ENCODE peak calls at places on chromosomes 12 and 14, in nine cellular contexts. One of them, this sample, is unnamed.
A peak's percentile ranks its signal among the peaks of the same experiment; 100 is the strongest.

GRCh38 chr12:3311027-3311402 is 180.0 kb upstream of the PRMT8 start:
- DNase-seq in RWPE1: peak; percentile 88
- DNase-seq in left cardiac atrium: no peak
- DNase-seq in sigmoid colon: no peak
- DNase-seq in mesendoderm: no peak
- DNase-seq in Right ventricle myocardium superior: no peak
- DNase-seq in MCF 10A: peak; percentile 87
- DNase-seq in amniotic epithelial cell: no peak
- DNase-seq in BE2C: no peak
- DNase-seq in this sample: no peak

GRCh38 chr12:64450711-64451486 is 1.0 kb upstream of the TBK1 start:
- DNase-seq in RWPE1: peak; percentile 6
- DNase-seq in left cardiac atrium: no peak
- DNase-seq in sigmoid colon: no peak
- DNase-seq in mesendoderm: peak; percentile 81
- DNase-seq in Right ventricle myocardium superior: no peak
- DNase-seq in MCF 10A: peak; percentile 28
- DNase-seq in amniotic epithelial cell: no peak
- DNase-seq in BE2C: peak; percentile 12
- DNase-seq in this sample: no peak

GRCh38 chr12:70876952-70877351 is 43.6 kb downstream of the PTPRR start:
- DNase-seq in RWPE1: peak; percentile 19
- DNase-seq in left cardiac atrium: no peak
- DNase-seq in sigmoid colon: no peak
- DNase-seq in mesendoderm: peak; percentile 90
- DNase-seq in Right ventricle myocardium superior: no peak
- DNase-seq in MCF 10A: peak; percentile 29
- DNase-seq in amniotic epithelial cell: no peak
- DNase-seq in BE2C: no peak
- DNase-seq in this sample: no peak

GRCh38 chr14:82009076-82009475 is 475.4 kb upstream of the SEL1L start:
- DNase-seq in RWPE1: no peak
- DNase-seq in left cardiac atrium: no peak
- DNase-seq in sigmoid colon: no peak
- DNase-seq in mesendoderm: peak; percentile 49
- DNase-seq in Right ventricle myocardium superior: no peak
- DNase-seq in MCF 10A: peak; percentile 35
- DNase-seq in amniotic epithelial cell: no peak
- DNase-seq in BE2C: no peak
- DNase-seq in this sample: no peak

GRCh38 chr12:116106870-116107269 is 170.6 kb downstream of the MED13L start:
- DNase-seq in RWPE1: no peak
- DNase-seq in left cardiac atrium: no peak
- DNase-seq in sigmoid colon: no peak
- DNase-seq in mesendoderm: no peak
- DNase-seq in Right ventricle myocardium superior: no peak
- DNase-seq in MCF 10A: no peak
- DNase-seq in amniotic epithelial cell: no peak
- DNase-seq in BE2C: no peak
- DNase-seq in this sample: no peak

GRCh38 chr12:113138826-113139225 is 3.3 kb upstream of the RASAL1 start:
- DNase-seq in RWPE1: no peak
- DNase-seq in left cardiac atrium: no peak
- DNase-seq in sigmoid colon: no peak
- DNase-seq in mesendoderm: no peak
- DNase-seq in Right ventricle myocardium superior: peak; percentile 39
- DNase-seq in MCF 10A: no peak
- DNase-seq in amniotic epithelial cell: no peak
- DNase-seq in BE2C: no peak
- DNase-seq in this sample: no peak

GRCh38 chr14:81449114-81449513 is 49.0 kb upstream of the STON2 start:
- DNase-seq in RWPE1: no peak
- DNase-seq in left cardiac atrium: no peak
- DNase-seq in sigmoid colon: peak; percentile 69
- DNase-seq in mesendoderm: no peak
- DNase-seq in Right ventricle myocardium superior: no peak
- DNase-seq in MCF 10A: no peak
- DNase-seq in amniotic epithelial cell: no peak
- DNase-seq in BE2C: no peak
- DNase-seq in this sample: peak; percentile 47

GRCh38 chr12:123223241-123223668 is 9.7 kb downstream of the MPHOSPH9 start:
- DNase-seq in RWPE1: no peak
- DNase-seq in left cardiac atrium: no peak
- DNase-seq in sigmoid colon: no peak
- DNase-seq in mesendoderm: no peak
- DNase-seq in Right ventricle myocardium superior: no peak
- DNase-seq in MCF 10A: no peak
- DNase-seq in amniotic epithelial cell: no peak
- DNase-seq in BE2C: no peak
- DNase-seq in this sample: no peak

GRCh38 chr14:75442642-75443041 is 14.8 kb downstream of the JDP2 start:
- DNase-seq in RWPE1: no peak
- DNase-seq in left cardiac atrium: no peak
- DNase-seq in sigmoid colon: no peak
- DNase-seq in mesendoderm: peak; percentile 59
- DNase-seq in Right ventricle myocardium superior: no peak
- DNase-seq in MCF 10A: peak; percentile 67
- DNase-seq in amniotic epithelial cell: peak; percentile 49
- DNase-seq in BE2C: no peak
- DNase-seq in this sample: no peak

GRCh38 chr14:68140111-68140741 is 320.6 kb downstream of the RAD51B start:
- DNase-seq in RWPE1: peak; percentile 86
- DNase-seq in left cardiac atrium: peak; percentile 25
- DNase-seq in sigmoid colon: peak; percentile 89
- DNase-seq in mesendoderm: peak; percentile 95
- DNase-seq in Right ventricle myocardium superior: no peak
- DNase-seq in MCF 10A: peak; percentile 93
- DNase-seq in amniotic epithelial cell: peak; percentile 98
- DNase-seq in BE2C: no peak
- DNase-seq in this sample: no peak

GRCh38 chr14:102075155-102075554 is 11.7 kb downstream of the HSP90AA1 start:
- DNase-seq in RWPE1: no peak
- DNase-seq in left cardiac atrium: no peak
- DNase-seq in sigmoid colon: no peak
- DNase-seq in mesendoderm: no peak
- DNase-seq in Right ventricle myocardium superior: peak; percentile 13
- DNase-seq in MCF 10A: no peak
- DNase-seq in amniotic epithelial cell: no peak
- DNase-seq in BE2C: no peak
- DNase-seq in this sample: no peak

This sample was measured in ovary.